ENCODE peak calls at places on chromosomes 6 and 20, in six cellular contexts. P, B, W, Q, T and Y are unnamed samples.

GRCh38 chr20:37202267-37202943 is 23.1 kb upstream of the MROH8 start:
- DNase-seq in P (peak), B (no peak), W (peak), Q (no peak), T (peak), Y (no peak)

GRCh38 chr6:25054469-25054868 is 118.7 kb upstream of the RIPOR2 start:
- DNase-seq in P (no peak), B (no peak), W (no peak), Q (no peak), T (peak), Y (no peak)

GRCh38 chr6:34593741-34594140 is 37.6 kb upstream of the SPDEF start:
- DNase-seq in P (no peak), B (no peak), W (no peak), Q (no peak), T (no peak), Y (no peak)

GRCh38 chr6:73728548-73729205 is 32.7 kb downstream of the CD109 start:
- DNase-seq in P (no peak), B (no peak), W (no peak), Q (no peak), T (no peak), Y (no peak)

GRCh38 chr6:154528286-154528915 is 17.9 kb upstream of the CNKSR3 start:
- DNase-seq in P (no peak), B (no peak), W (no peak), Q (no peak), T (no peak), Y (no peak)

GRCh38 chr6:113103618-113104390 is 753.3 kb upstream of the MARCKS start:
- DNase-seq in P (no peak), B (no peak), W (no peak), Q (no peak), T (peak), Y (no peak)

GRCh38 chr20:62668441-62669027 is 26.2 kb downstream of the SLCO4A1 start:
- DNase-seq in P (peak), B (no peak), W (peak), Q (peak), T (peak), Y (peak)

GRCh38 chr6:147251072-147251471 is 46.9 kb downstream of the STXBP5 start:
- DNase-seq in P (no peak), B (no peak), W (no peak), Q (no peak), T (no peak), Y (no peak)

GRCh38 chr20:48486065-48486464 is 341.7 kb downstream of the PREX1 start:
- DNase-seq in P (no peak), B (no peak), W (no peak), Q (no peak), T (no peak), Y (no peak)

GRCh38 chr6:32604434-32604877 is 14.8 kb upstream of the HLA-DRB1 start:
- DNase-seq in P (no peak), B (no peak), W (no peak), Q (no peak), T (no peak), Y (no peak)

GRCh38 chr6:12909828-12910227 is 193.3 kb downstream of the PHACTR1 start:
- DNase-seq in P (no peak), B (no peak), W (peak), Q (no peak), T (no peak), Y (no peak)

GRCh38 chr6:162058281-162058875 is 669.2 kb downstream of the PRKN start:
- DNase-seq in P (no peak), B (no peak), W (no peak), Q (no peak), T (no peak), Y (no peak)

GRCh38 chr20:5714261-5715041 is 35.8 kb upstream of the SHLD1 start:
- DNase-seq in P (no peak), B (no peak), W (no peak), Q (peak), T (peak), Y (no peak)

GRCh38 chr6:134111062-134111677 is 58.7 kb upstream of the SLC2A12 start:
- DNase-seq in P (peak), B (no peak), W (peak), Q (no peak), T (peak), Y (no peak)

GRCh38 chr20:57442888-57443239 is 51.7 kb downstream of the RBM38 start:
- DNase-seq in P (no peak), B (no peak), W (no peak), Q (no peak), T (no peak), Y (no peak)

GRCh38 chr6:117311310-117311709 is 46.0 kb downstream of the VGLL2 start:
- DNase-seq in P (no peak), B (no peak), W (no peak), Q (no peak), T (no peak), Y (no peak)

GRCh38 chr20:25148982-25149846 is 46.3 kb upstream of the ENTPD6 start:
- DNase-seq in P (no peak), B (no peak), W (no peak), Q (no peak), T (no peak), Y (no peak)

GRCh38 chr20:47150403-47151152 is 205.9 kb downstream of the ZMYND8 start:
- DNase-seq in P (peak), B (peak), W (peak), Q (no peak), T (peak), Y (no peak)

GRCh38 chr20:4730782-4731181 is 9.1 kb downstream of the PRND start:
- DNase-seq in P (no peak), B (no peak), W (no peak), Q (no peak), T (peak), Y (no peak)

GRCh38 chr6:108627692-108628565 is 67.2 kb downstream of the FOXO3 start:
- DNase-seq in P (no peak), B (no peak), W (no peak), Q (no peak), T (peak), Y (no peak)

GRCh38 chr6:108735310-108735990 is 112.8 kb upstream of the ARMC2 start:
- DNase-seq in P (no peak), B (no peak), W (no peak), Q (no peak), T (no peak), Y (no peak)

GRCh38 chr6:29553268-29554057 is 6.1 kb downstream of the UBD start:
- DNase-seq in P (peak), B (peak), W (no peak), Q (peak), T (peak), Y (no peak)
- TF ChIP-seq CTCF in P (no peak), B (peak), W (no peak), Q (no peak), T (no peak), Y (no peak)

GRCh38 chr6:3990692-3991491 is 88.0 kb downstream of the FAM217A start:
- DNase-seq in P (peak), B (peak), W (peak), Q (peak), T (peak), Y (peak)
- TF ChIP-seq CTCF in P (peak), B (peak), W (peak), Q (peak), T (peak), Y (peak)

GRCh38 chr6:89301586-89302194 is 13.4 kb downstream of the GABRR2 start:
- DNase-seq in P (no peak), B (no peak), W (no peak), Q (no peak), T (no peak), Y (peak)
- TF ChIP-seq CTCF in P (no peak), B (no peak), W (no peak), Q (no peak), T (no peak), Y (no peak)

GRCh38 chr6:43334466-43335095 is 26.0 kb upstream of the CRIP3 start:
- DNase-seq in P (no peak), B (no peak), W (peak), Q (no peak), T (peak), Y (no peak)
- TF ChIP-seq CTCF in P (peak), B (peak), W (peak), Q (peak), T (peak), Y (peak)

GRCh38 chr6:30544666-30545272 is 11.5 kb downstream of the GNL1 start:
- DNase-seq in P (peak), B (no peak), W (peak), Q (no peak), T (peak), Y (no peak)
- TF ChIP-seq CTCF in P (peak), B (peak), W (peak), Q (peak), T (peak), Y (peak)

DNA sequence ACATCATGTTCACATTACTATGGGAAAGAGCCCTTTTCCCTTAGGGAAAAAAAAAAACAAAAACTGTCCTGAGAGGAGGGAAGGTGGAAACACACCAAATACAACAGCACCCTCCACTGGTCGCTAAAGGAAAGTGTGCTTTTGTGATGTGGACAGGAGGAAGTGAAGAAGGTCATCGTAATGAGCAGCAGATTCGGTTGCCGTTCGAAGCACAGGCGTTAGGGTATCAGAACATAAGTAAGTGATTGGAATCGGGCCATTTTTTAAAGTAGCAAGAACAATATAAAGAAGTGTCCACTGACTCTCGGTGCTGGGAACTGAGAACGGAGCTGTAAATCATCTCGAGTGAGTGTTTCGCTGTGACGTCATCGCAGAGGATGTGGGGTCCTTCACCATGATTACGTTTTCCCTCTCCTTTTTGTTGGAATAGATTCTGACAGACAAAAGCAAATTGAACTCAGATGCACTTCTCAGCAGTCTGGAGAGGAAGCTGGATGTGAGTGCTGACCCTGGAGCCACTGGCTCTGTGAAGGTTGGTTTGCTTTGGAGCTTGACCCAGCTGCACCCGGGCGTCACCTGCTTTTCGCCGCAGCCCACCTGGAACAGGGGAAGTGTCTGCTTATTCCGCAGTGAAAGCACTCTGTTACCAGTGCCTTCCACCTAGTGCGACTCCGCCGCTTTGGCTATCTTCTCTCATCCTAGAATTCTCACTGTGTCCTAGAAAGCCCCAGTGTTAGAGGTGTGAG is 203.6 kb upstream of the GMDS start:
- DNase-seq in P (peak), B (no peak), W (peak), Q (no peak), T (peak), Y (no peak)
- TF ChIP-seq CTCF in P (peak), B (peak), W (peak), Q (peak), T (peak), Y (peak)

GRCh38 chr6:36386495-36387439 is 702 bp downstream of the ETV7 start:
- DNase-seq in P (peak), B (peak), W (no peak), Q (no peak), T (peak), Y (no peak)
- TF ChIP-seq CTCF in P (peak), B (no peak), W (no peak), Q (no peak), T (no peak), Y (peak)

DNA sequence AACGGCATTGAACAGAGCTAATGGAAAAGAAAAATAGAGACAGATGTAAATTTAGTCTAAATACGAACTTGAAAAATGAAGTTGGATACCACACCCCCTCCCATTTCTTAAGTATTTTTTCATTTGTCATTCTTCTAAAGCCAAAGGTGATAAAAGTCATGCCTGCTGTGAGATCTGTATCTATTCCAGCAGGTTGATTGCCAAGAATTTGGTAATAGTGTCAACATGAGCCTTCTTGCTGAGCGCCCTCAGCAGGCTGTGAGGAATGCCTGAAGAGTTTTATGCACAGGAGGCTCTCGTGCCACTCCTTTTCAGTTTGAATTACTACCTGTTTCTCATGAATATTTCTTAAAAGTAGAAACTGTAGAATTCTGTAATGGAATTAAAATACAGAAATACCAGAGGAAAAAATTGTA is 165.4 kb downstream of the QKI start:
- DNase-seq in P (no peak), B (no peak), W (no peak), Q (no peak), T (no peak), Y (no peak)
- TF ChIP-seq CTCF in P (no peak), B (no peak), W (no peak), Q (no peak), T (no peak), Y (no peak)